ENCODE peak calls at places on chromosomes 2 and 18, in eight cellular contexts. M is AG10803; H is SK-N-DZ; I is left lobe of liver; V is ELR; X is mucosa of gallbladder; J is HFFc6; P is stimulated activated CD8-positive, alpha-beta memory T cell treated with anti-CD3 and anti-CD28 coated beads, Interleukin-7, amount 100 ng/mL, for 24 hours. F is an unnamed sample.

GRCh38 chr2:107657049-107657448 is 169.6 kb upstream of the RGPD4 start:
- DNase-seq in M (no peak), H (no peak), I (no peak), V (no peak), X (no peak), J (no peak), P (no peak), F (no peak)

GRCh38 chr2:68565858-68566257 is 77.5 kb upstream of the PROKR1 start:
- DNase-seq in M (no peak), H (no peak), I (no peak), V (peak; percentile 82), X (no peak), J (peak; percentile 5), P (no peak), F (peak; percentile 42)

GRCh38 chr2:225130093-225130492 is 87.8 kb upstream of the DOCK10 start:
- DNase-seq in M (no peak), H (no peak), I (no peak), V (no peak), X (no peak), J (no peak), P (no peak), F (no peak)

GRCh38 chr18:56327171-56327885 is 311.1 kb downstream of the TXNL1 start:
- DNase-seq in M (peak; percentile 83), H (no peak), I (no peak), V (no peak), X (no peak), J (peak; percentile 17), P (no peak), F (peak; percentile 31)

GRCh38 chr18:21632393-21632792 is 20.3 kb downstream of the SNRPD1 start:
- DNase-seq in M (peak; percentile 1), H (no peak), I (no peak), V (no peak), X (no peak), J (no peak), P (no peak), F (no peak)

GRCh38 chr2:33342171-33342570 is 134.3 kb upstream of the RASGRP3 start:
- DNase-seq in M (no peak), H (no peak), I (no peak), V (no peak), X (no peak), J (no peak), P (no peak), F (no peak)

GRCh38 chr2:173652731-173653426 is 298.2 kb downstream of the CDCA7 start:
- DNase-seq in M (peak; percentile 91), H (no peak), I (no peak), V (peak; percentile 99), X (no peak), J (peak; percentile 98), P (no peak), F (peak; percentile 97)

GRCh38 chr2:54568876-54569298 is 112.8 kb downstream of the SPTBN1 start:
- DNase-seq in M (no peak), H (no peak), I (no peak), V (no peak), X (peak; percentile 76), J (no peak), P (no peak), F (no peak)

GRCh38 chr2:127054604-127054930 is 52.4 kb downstream of the BIN1 start:
- DNase-seq in M (no peak), H (no peak), I (no peak), V (no peak), X (no peak), J (no peak), P (no peak), F (no peak)

GRCh38 chr2:45177870-45178269 is 168.6 kb upstream of the SIX2 start:
- DNase-seq in M (peak; percentile 100), H (no peak), I (no peak), V (peak; percentile 95), X (no peak), J (peak; percentile 81), P (no peak), F (peak; percentile 100)

GRCh38 chr2:128004509-128004908 is 23.4 kb downstream of the SAP130 start:
- DNase-seq in M (no peak), H (no peak), I (no peak), V (no peak), X (no peak), J (no peak), P (no peak), F (no peak)

GRCh38 chr2:188678921-188679320 is 295.3 kb upstream of the COL3A1 start:
- DNase-seq in M (peak; percentile 75), H (no peak), I (no peak), V (peak; percentile 49), X (no peak), J (no peak), P (no peak), F (peak; percentile 85)